ENCODE peak calls at places on chromosomes 7 and 10, in four cellular contexts. One of them, this sample, is unnamed.

GRCh38 chr10:21715531-21716195 is 181.6 kb downstream of the MLLT10 start:
- DNase-seq in HepG2: no peak
- DNase-seq in WTC11: no peak
- DNase-seq in K562: no peak
- DNase-seq in this sample: no peak

GRCh38 chr10:78248651-78249464 is 215.2 kb downstream of the RPS24 start:
- DNase-seq in HepG2: no peak
- DNase-seq in WTC11: no peak
- DNase-seq in K562: no peak
- DNase-seq in this sample: no peak

GRCh38 chr7:106231856-106232490 is 52.8 kb downstream of the NAMPT start:
- DNase-seq in HepG2: no peak
- DNase-seq in WTC11: no peak
- DNase-seq in K562: no peak
- DNase-seq in this sample: no peak

GRCh38 chr10:3780056-3780765 is 4.8 kb downstream of the KLF6 start:
- DNase-seq in HepG2: no peak
- DNase-seq in WTC11: no peak
- DNase-seq in K562: no peak
- DNase-seq in this sample: no peak

GRCh38 chr7:157579425-157579824 is 242.6 kb downstream of the DNAJB6 start:
- DNase-seq in HepG2: no peak
- DNase-seq in WTC11: peak; percentile 9
- DNase-seq in K562: no peak
- DNase-seq in this sample: no peak

GRCh38 chr10:129031233-129032150 is 435.5 kb upstream of the MGMT start:
- DNase-seq in HepG2: peak; percentile 15
- DNase-seq in WTC11: peak; percentile 76
- DNase-seq in K562: peak; percentile 50
- DNase-seq in this sample: peak; percentile 28

GRCh38 chr10:11993834-11994468 is 48.7 kb downstream of the UPF2 start:
- DNase-seq in HepG2: no peak
- DNase-seq in WTC11: no peak
- DNase-seq in K562: no peak
- DNase-seq in this sample: no peak

GRCh38 chr7:51069411-51070083 is 247.1 kb downstream of the COBL start:
- DNase-seq in HepG2: no peak
- DNase-seq in WTC11: no peak
- DNase-seq in K562: no peak
- DNase-seq in this sample: no peak

GRCh38 chr10:70135046-70135445 is 2.4 kb upstream of the AIFM2 start:
- DNase-seq in HepG2: no peak
- DNase-seq in WTC11: no peak
- DNase-seq in K562: no peak
- DNase-seq in this sample: no peak

GRCh38 chr10:103820101-103821062 is 35.0 kb downstream of the SH3PXD2A start:
- DNase-seq in HepG2: no peak
- DNase-seq in WTC11: no peak
- DNase-seq in K562: no peak
- DNase-seq in this sample: no peak

GRCh38 chr10:97000487-97001182 is 168.5 kb downstream of the LCOR start:
- DNase-seq in HepG2: peak; percentile 71
- DNase-seq in WTC11: peak; percentile 54
- DNase-seq in K562: no peak
- DNase-seq in this sample: no peak

GRCh38 chr7:21352540-21353387 is 75.1 kb upstream of the SP4 start:
- DNase-seq in HepG2: no peak
- DNase-seq in WTC11: no peak
- DNase-seq in K562: no peak
- DNase-seq in this sample: no peak

GRCh38 chr10:97074256-97075145 is 111.3 kb downstream of the SLIT1 start:
- DNase-seq in HepG2: no peak
- DNase-seq in WTC11: no peak
- DNase-seq in K562: no peak
- DNase-seq in this sample: no peak

GRCh38 chr10:101558671-101559595 is 29.1 kb downstream of the POLL start:
- DNase-seq in HepG2: no peak
- DNase-seq in WTC11: no peak
- DNase-seq in K562: no peak
- DNase-seq in this sample: no peak

GRCh38 chr10:30783939-30784500 is 154.5 kb upstream of the LYZL2 start:
- DNase-seq in HepG2: peak; percentile 22
- DNase-seq in WTC11: peak; percentile 92
- DNase-seq in K562: peak; percentile 65
- DNase-seq in this sample: peak; percentile 77

DNA sequence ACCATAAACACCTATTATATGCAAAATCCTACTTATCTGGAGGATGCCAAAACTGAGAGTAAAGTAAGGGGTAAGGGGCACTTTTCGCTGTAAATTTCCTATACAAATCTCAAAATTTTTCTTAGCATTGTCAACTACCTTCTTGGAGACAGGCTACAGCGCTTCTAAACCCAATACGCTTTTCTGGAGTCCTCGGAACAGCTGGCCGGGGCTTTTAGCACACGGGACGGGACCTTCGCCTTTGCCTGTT is 10.4 kb downstream of the TWIST1 start:
- DNase-seq in HepG2: no peak
- DNase-seq in WTC11: no peak
- DNase-seq in K562: no peak
- DNase-seq in this sample: no peak
- TF ChIP-seq HMGXB4 in HepG2: no peak
- TF ChIP-seq HMGXB4 in WTC11: no peak
- TF ChIP-seq HMGXB4 in K562: no peak
- TF ChIP-seq HMGXB4 in this sample: no peak

DNA sequence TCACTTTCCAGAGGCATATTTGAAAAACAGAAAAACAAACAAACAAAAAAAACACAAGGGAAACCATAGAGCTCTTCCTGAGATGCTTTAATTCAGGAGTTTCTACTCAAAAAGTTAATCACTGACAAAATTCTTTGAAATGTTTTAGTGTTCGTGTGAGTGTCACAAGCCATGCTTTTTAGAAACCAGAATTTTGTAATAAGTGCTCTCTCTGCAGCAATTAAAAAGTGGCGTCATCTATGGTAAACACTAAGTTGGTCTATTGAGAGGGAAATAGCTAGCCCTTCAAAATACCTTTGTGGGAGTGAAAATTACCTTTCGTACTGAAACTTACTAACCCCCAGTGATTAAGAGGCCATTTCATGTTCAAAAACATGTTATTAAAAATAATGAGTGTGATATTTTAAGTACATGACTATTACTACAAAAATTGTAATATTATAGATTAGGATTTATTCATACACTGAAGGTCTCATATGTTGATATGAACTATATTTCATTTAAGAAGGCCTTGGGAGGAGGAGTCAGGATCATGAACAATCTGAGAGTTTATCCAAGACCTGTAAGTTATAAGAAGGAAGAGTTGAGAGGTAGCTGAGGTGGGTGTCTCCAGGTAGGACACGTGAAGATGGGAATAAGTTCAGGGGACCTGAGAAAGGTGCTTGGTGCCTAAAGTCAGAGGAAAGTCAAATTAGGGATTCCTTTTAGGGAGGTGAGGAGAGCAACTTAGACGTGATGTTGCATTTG is 94.6 kb downstream of the PPP1R9A start:
- DNase-seq in HepG2: no peak
- DNase-seq in WTC11: no peak
- DNase-seq in K562: no peak
- DNase-seq in this sample: no peak
- TF ChIP-seq HMGXB4 in HepG2: no peak
- TF ChIP-seq HMGXB4 in WTC11: no peak
- TF ChIP-seq HMGXB4 in K562: no peak
- TF ChIP-seq HMGXB4 in this sample: no peak

GRCh38 chr10:72336259-72337038 is 18.3 kb downstream of the DNAJB12 start:
- DNase-seq in HepG2: no peak
- DNase-seq in WTC11: no peak
- DNase-seq in K562: no peak
- DNase-seq in this sample: no peak
- TF ChIP-seq HMGXB4 in HepG2: no peak
- TF ChIP-seq HMGXB4 in WTC11: no peak
- TF ChIP-seq HMGXB4 in K562: no peak
- TF ChIP-seq HMGXB4 in this sample: no peak

GRCh38 chr7:78020874-78021249 is 222.3 kb downstream of the PHTF2 start:
- DNase-seq in HepG2: no peak
- DNase-seq in WTC11: no peak
- DNase-seq in K562: no peak
- DNase-seq in this sample: no peak
- TF ChIP-seq HMGXB4 in HepG2: no peak
- TF ChIP-seq HMGXB4 in WTC11: no peak
- TF ChIP-seq HMGXB4 in K562: no peak
- TF ChIP-seq HMGXB4 in this sample: no peak

DNA sequence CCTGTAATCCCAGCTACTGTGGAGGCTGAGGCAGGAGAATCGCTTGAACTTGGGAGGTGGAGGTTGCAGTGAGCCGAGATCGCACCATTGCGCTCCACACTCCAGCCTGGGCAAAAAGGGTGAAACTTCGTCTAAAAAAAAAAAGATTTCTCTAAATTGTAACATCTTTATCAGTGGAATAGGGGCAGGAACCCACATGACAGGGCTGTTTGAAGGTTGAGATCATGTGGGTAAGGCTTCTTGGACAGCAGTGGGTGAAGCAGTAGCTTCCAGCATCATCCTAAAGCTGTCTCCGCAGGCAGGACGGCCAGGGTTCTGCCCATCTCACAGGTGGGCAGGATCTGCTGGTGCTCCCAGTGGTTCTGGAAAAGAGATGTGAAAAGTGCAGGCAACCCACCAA is 37.9 kb upstream of the SEPHS1 start:
- DNase-seq in HepG2: no peak
- DNase-seq in WTC11: no peak
- DNase-seq in K562: no peak
- DNase-seq in this sample: no peak
- TF ChIP-seq HMGXB4 in HepG2: no peak
- TF ChIP-seq HMGXB4 in WTC11: no peak
- TF ChIP-seq HMGXB4 in K562: no peak
- TF ChIP-seq HMGXB4 in this sample: no peak

GRCh38 chr10:80264081-80265056 is 25.1 kb downstream of the MAT1A start:
- DNase-seq in HepG2: peak; percentile 88
- DNase-seq in WTC11: no peak
- DNase-seq in K562: no peak
- DNase-seq in this sample: no peak

GRCh38 chr10:80261316-80262030 is 28.0 kb downstream of the MAT1A start:
- DNase-seq in HepG2: peak; percentile 56
- DNase-seq in WTC11: no peak
- DNase-seq in K562: no peak
- DNase-seq in this sample: no peak

GRCh38 chr10:80259405-80259871 is 30.0 kb downstream of the MAT1A start:
- DNase-seq in HepG2: peak; percentile 61
- DNase-seq in WTC11: no peak
- DNase-seq in K562: no peak
- DNase-seq in this sample: no peak

GRCh38 chr10:80265740-80266512 is 23.5 kb downstream of the MAT1A start:
- DNase-seq in HepG2: no peak
- DNase-seq in WTC11: peak; percentile 28
- DNase-seq in K562: no peak
- DNase-seq in this sample: no peak

GRCh38 chr10:80260295-80261243 is 28.9 kb downstream of the MAT1A start:
- DNase-seq in HepG2: peak; percentile 48
- DNase-seq in WTC11: peak; percentile 70
- DNase-seq in K562: peak; percentile 58
- DNase-seq in this sample: peak; percentile 43
- TF ChIP-seq HMGXB4 in HepG2: no peak
- TF ChIP-seq HMGXB4 in WTC11: no peak
- TF ChIP-seq HMGXB4 in K562: no peak
- TF ChIP-seq HMGXB4 in this sample: no peak

DNA sequence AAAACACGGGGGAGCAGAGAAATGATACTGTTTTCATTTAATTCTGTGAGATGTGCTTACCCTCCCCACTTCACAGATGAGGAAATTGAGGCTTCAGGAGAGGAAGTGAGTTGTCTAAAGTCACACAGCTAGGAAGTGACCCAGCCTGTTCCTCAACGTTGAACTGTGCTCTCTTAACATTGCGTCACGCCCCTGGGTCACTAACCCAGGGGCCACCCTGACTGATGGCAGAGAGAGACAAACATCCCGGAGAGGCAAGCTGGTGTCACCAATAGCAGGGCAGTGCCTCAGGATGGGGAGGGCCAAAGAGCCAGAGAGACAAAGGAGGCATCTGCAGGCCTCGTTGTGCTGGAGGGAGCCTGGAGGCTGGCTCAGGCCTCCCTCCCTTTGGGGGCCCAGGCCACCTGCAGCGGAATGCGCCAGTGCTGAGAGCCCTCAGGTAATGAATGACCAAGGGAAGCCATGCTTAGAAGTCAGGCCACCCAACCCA is 81.4 kb downstream of the C10orf105 start:
- DNase-seq in HepG2: peak; percentile 93
- DNase-seq in WTC11: no peak
- DNase-seq in K562: peak; percentile 94
- DNase-seq in this sample: no peak
- TF ChIP-seq HMGXB4 in HepG2: no peak
- TF ChIP-seq HMGXB4 in WTC11: no peak
- TF ChIP-seq HMGXB4 in K562: no peak
- TF ChIP-seq HMGXB4 in this sample: no peak

DNA sequence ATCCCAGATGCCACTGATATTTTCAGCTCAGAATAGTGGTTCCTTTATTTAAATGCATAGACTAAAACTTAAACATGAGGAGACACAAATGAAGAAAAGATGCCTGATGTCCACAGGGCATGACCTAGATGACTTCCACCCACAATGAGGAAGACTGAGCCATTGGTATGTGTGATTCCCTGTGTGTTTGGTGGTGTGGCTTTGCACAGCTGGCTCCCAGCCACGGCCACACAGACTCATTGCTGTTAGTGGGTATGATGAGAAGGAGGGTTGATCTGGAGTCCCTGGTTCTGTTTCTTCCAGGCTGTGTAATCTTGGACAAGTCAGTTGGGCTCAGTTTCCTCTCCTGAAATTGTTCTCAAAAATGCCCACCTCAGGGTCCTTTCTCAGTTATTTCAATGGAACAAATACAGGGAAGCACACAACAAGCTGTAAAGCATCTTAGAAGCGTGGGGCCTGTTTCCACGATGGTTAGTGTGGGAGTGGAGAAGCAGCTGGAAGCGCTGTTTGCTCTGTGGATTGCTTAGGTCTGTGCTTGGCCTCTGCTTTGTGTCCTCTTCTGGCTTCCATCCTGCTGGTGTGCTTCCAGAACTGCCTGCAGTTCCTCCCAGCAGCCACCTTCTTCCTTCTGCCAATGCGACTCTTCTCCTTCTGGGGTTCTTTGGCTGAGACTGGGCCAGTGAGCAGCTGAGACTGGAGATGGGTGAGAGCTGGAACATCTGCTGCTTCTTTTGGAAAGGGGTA is 303.7 kb downstream of the BMPER start:
- DNase-seq in HepG2: no peak
- DNase-seq in WTC11: no peak
- DNase-seq in K562: no peak
- DNase-seq in this sample: no peak
- TF ChIP-seq HMGXB4 in HepG2: no peak
- TF ChIP-seq HMGXB4 in WTC11: no peak
- TF ChIP-seq HMGXB4 in K562: no peak
- TF ChIP-seq HMGXB4 in this sample: no peak

GRCh38 chr7:103499976-103500375 is 54.0 kb upstream of the SLC26A5 start:
- DNase-seq in HepG2: no peak
- DNase-seq in WTC11: no peak
- DNase-seq in K562: no peak
- DNase-seq in this sample: no peak

GRCh38 chr7:103504505-103505135 is 58.6 kb upstream of the SLC26A5 start:
- DNase-seq in HepG2: no peak
- DNase-seq in WTC11: peak; percentile 47
- DNase-seq in K562: peak; percentile 64
- DNase-seq in this sample: no peak
- TF ChIP-seq HMGXB4 in HepG2: no peak
- TF ChIP-seq HMGXB4 in WTC11: no peak
- TF ChIP-seq HMGXB4 in K562: no peak
- TF ChIP-seq HMGXB4 in this sample: no peak